ENCODE peak calls at places on chromosome 20, in five cellular contexts. N is IMR-90, V is sigmoid colon, Y is stomach, H is prostate gland. X is an unnamed sample.

GRCh38 chr20:62737971-62738881 is 29.6 kb downstream of the NTSR1 start:
- DNase-seq in N (no peak), V (no peak), Y (no peak), H (no peak), X (no peak)

GRCh38 chr20:59253325-59253724 is 47.1 kb upstream of the EDN3 start:
- DNase-seq in N (no peak), V (no peak), Y (no peak), H (no peak), X (no peak)

GRCh38 chr20:40688129-40689099 is 622 bp downstream of the MAFB start:
- DNase-seq in N (peak), V (no peak), Y (no peak), H (no peak), X (peak)

GRCh38 chr20:49872056-49872455 is 43.3 kb downstream of the SPATA2 start:
- DNase-seq in N (no peak), V (no peak), Y (no peak), H (no peak), X (no peak)

GRCh38 chr20:49729780-49730179 is 16.1 kb upstream of the B4GALT5 start:
- DNase-seq in N (peak), V (no peak), Y (no peak), H (no peak), X (no peak)

GRCh38 chr20:47397652-47398301 is 41.3 kb upstream of the ZMYND8 start:
- DNase-seq in N (no peak), V (no peak), Y (no peak), H (no peak), X (no peak)

GRCh38 chr20:23970049-23970448 is 18.5 kb downstream of the GGTLC1 start:
- DNase-seq in N (no peak), V (no peak), Y (no peak), H (no peak), X (no peak)

GRCh38 chr20:40207618-40208017 is 481.4 kb downstream of the MAFB start:
- DNase-seq in N (no peak), V (no peak), Y (no peak), H (no peak), X (no peak)

GRCh38 chr20:49281059-49281912 is 3.4 kb upstream of the ZNFX1 start:
- DNase-seq in N (no peak), V (no peak), Y (no peak), H (no peak), X (no peak)

GRCh38 chr20:63497946-63498935 is 642 bp downstream of the EEF1A2 start:
- DNase-seq in N (peak), V (peak), Y (peak), H (no peak), X (peak)

GRCh38 chr20:53736757-53737403 is 143.2 kb upstream of the ZNF217 start:
- DNase-seq in N (peak), V (no peak), Y (no peak), H (no peak), X (peak)

GRCh38 chr20:63706027-63706695 is 1.6 kb downstream of the ARFRP1 start:
- DNase-seq in N (no peak), V (peak), Y (no peak), H (no peak), X (no peak)

GRCh38 chr20:33832113-33832853 is 21.1 kb downstream of the CHMP4B start:
- DNase-seq in N (peak), V (no peak), Y (no peak), H (no peak), X (peak)

GRCh38 chr20:31494131-31494530 is 19.0 kb downstream of the REM1 start:
- DNase-seq in N (peak), V (no peak), Y (no peak), H (no peak), X (no peak)

GRCh38 chr20:41632896-41633295 is 14.7 kb upstream of the CHD6 start:
- DNase-seq in N (peak), V (no peak), Y (no peak), H (no peak), X (no peak)

GRCh38 chr20:61886721-61887658 is 178.7 kb downstream of the TAF4 start:
- DNase-seq in N (peak), V (no peak), Y (no peak), H (no peak), X (peak)

GRCh38 chr20:46970937-46971630 is 76.4 kb downstream of the EYA2 start:
- DNase-seq in N (peak), V (no peak), Y (no peak), H (no peak), X (no peak)

GRCh38 chr20:9912858-9913434 is 74.1 kb upstream of the PAK5 start:
- DNase-seq in N (peak), V (no peak), Y (peak), H (peak), X (peak)

GRCh38 chr20:13061381-13061780 is 52.6 kb downstream of the SPTLC3 start:
- DNase-seq in N (no peak), V (no peak), Y (no peak), H (no peak), X (no peak)

GRCh38 chr20:32674362-32674789 is 635 bp upstream of the C20orf203 start:
- DNase-seq in N (peak), V (no peak), Y (peak), H (peak), X (peak)

GRCh38 chr20:51815383-51816076 is 13.2 kb upstream of the SALL4 start:
- DNase-seq in N (no peak), V (no peak), Y (no peak), H (no peak), X (no peak)

GRCh38 chr20:34581341-34582189 is 23.0 kb downstream of the MAP1LC3A start:
- DNase-seq in N (peak), V (no peak), Y (no peak), H (no peak), X (no peak)

GRCh38 chr20:9354579-9354978 is 159.8 kb upstream of the LAMP5 start:
- DNase-seq in N (no peak), V (no peak), Y (no peak), H (no peak), X (no peak)

GRCh38 chr20:39716796-39717341 is 754.7 kb downstream of the DHX35 start:
- DNase-seq in N (no peak), V (no peak), Y (no peak), H (no peak), X (no peak)

GRCh38 chr20:24811020-24811419 is 138.0 kb upstream of the CST7 start:
- DNase-seq in N (no peak), V (no peak), Y (no peak), H (no peak), X (no peak)

GRCh38 chr20:63330940-63331339 is 30.2 kb downstream of the CHRNA4 start:
- DNase-seq in N (no peak), V (no peak), Y (no peak), H (no peak), X (peak)

GRCh38 chr20:48338717-48339116 is 489.1 kb downstream of the PREX1 start:
- DNase-seq in N (peak), V (no peak), Y (no peak), H (no peak), X (no peak)

GRCh38 chr20:59123011-59123676 is 40.5 kb upstream of the ZNF831 start:
- DNase-seq in N (no peak), V (no peak), Y (no peak), H (no peak), X (no peak)

GRCh38 chr20:43916073-43916874 is 1.6 kb downstream of the TOX2 start:
- DNase-seq in N (no peak), V (no peak), Y (no peak), H (no peak), X (no peak)

GRCh38 chr20:44087857-44088120 is 99.2 kb downstream of the JPH2 start:
- DNase-seq in N (no peak), V (peak), Y (no peak), H (no peak), X (no peak)

GRCh38 chr20:31936430-31936829 is 15.4 kb downstream of the PDRG1 start:
- DNase-seq in N (no peak), V (no peak), Y (no peak), H (no peak), X (no peak)

GRCh38 chr20:61608275-61609085 is 356.4 kb downstream of the CDH4 start:
- DNase-seq in N (peak), V (no peak), Y (no peak), H (no peak), X (peak)

GRCh38 chr20:24694727-24695528 is 225.5 kb downstream of the SYNDIG1 start:
- DNase-seq in N (no peak), V (peak), Y (peak), H (no peak), X (peak)

GRCh38 chr20:51019598-51020592 is 3.0 kb downstream of the KCNG1 start:
- DNase-seq in N (no peak), V (no peak), Y (no peak), H (no peak), X (no peak)

GRCh38 chr20:22654243-22654642 is 69.9 kb upstream of the FOXA2 start:
- DNase-seq in N (no peak), V (no peak), Y (no peak), H (no peak), X (no peak)
- TF ChIP-seq POLR2A in N (no peak), V (no peak), Y (no peak), H (no peak), X (no peak)

DNA sequence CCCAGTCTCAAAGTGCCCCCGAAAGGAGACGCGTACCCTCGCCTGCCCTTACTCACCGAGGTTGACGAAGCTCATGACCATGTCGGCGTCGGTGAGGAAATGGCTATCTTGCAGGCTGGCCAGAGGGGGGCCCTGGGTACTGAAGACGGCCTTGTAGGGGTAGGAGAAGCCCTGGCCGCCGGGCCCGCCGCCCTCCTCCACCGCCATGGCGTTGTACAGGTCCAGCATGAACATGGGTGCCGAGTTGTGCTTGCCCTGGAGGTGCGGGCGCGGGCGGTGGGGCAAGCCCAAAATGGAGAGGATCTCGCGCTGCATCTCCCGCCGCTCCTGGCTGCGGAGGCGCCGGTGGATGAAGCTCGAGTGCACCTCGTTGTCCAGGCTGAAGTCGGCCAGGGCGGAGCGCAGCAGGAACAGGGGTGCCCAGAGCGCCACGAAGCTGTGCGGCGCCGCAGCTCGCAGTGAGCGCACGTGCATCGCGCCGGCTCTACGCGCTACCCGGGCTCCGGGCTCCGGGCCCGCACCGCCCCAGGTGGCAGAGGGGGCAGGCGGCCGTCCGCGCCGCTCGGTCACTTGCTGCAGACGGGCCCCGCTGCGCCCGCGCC is 691 bp downstream of the BMP7 start:
- DNase-seq in N (no peak), V (no peak), Y (no peak), H (no peak), X (peak)
- H3K4me3 ChIP-seq in N (no peak), V (peak), Y (peak), H (peak), X (peak)

GRCh38 chr20:56607061-56607704 is 21.9 kb upstream of the TFAP2C start:
- DNase-seq in N (no peak), V (no peak), Y (no peak), H (no peak), X (no peak)

GRCh38 chr20:56608376-56608775 is 20.7 kb upstream of the TFAP2C start:
- DNase-seq in N (no peak), V (no peak), Y (no peak), H (no peak), X (no peak)

GRCh38 chr20:56605597-56605996 is 23.5 kb upstream of the TFAP2C start:
- DNase-seq in N (no peak), V (no peak), Y (no peak), H (no peak), X (no peak)

GRCh38 chr20:56604690-56605089 is 24.4 kb upstream of the TFAP2C start:
- DNase-seq in N (no peak), V (no peak), Y (no peak), H (no peak), X (no peak)

GRCh38 chr20:56606174-56606945 is 22.7 kb upstream of the TFAP2C start:
- DNase-seq in N (no peak), V (no peak), Y (peak), H (no peak), X (peak)
- H3K27ac ChIP-seq in N (no peak), V (no peak), Y (no peak), H (no peak), X (peak)

GRCh38 chr20:38612921-38613320 is 11.3 kb downstream of the ARHGAP40 start:
- DNase-seq in N (no peak), V (no peak), Y (no peak), H (no peak), X (peak)

GRCh38 chr20:38608188-38608587 is 6.6 kb downstream of the ARHGAP40 start:
- DNase-seq in N (no peak), V (no peak), Y (no peak), H (no peak), X (no peak)

GRCh38 chr20:38607351-38607750 is 5.7 kb downstream of the ARHGAP40 start:
- DNase-seq in N (no peak), V (no peak), Y (no peak), H (no peak), X (no peak)

GRCh38 chr20:38609828-38610227 is 8.2 kb downstream of the ARHGAP40 start:
- DNase-seq in N (no peak), V (no peak), Y (no peak), H (no peak), X (no peak)

GRCh38 chr20:38610521-38610920 is 8.9 kb downstream of the ARHGAP40 start:
- DNase-seq in N (peak), V (no peak), Y (no peak), H (no peak), X (no peak)
- TF ChIP-seq POLR2A in N (no peak), V (no peak), Y (no peak), H (no peak), X (no peak)

DNA sequence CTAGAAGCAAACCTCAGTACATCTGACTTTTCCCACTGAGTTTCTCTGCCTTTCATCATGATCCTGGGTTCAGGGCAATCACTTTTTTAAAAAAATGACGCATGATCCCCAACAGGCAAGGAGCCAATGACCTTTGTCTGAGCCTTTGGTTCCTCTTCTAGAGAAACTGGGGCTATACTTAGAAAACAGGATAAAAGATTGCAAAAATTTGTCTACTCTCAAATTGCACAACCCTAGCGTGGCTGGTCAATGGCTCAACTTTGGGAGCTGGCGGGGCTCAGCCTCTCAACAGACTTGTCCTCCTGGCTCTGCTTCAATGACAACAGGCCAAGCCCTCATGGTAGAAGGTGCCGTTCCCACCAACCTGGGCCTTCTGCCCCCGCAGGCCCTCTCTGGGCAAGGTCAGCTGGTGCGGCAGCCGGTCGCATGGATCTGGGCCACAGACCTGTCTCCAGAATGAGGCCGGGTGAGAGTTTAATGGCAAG is 48.7 kb downstream of the PDYN start:
- DNase-seq in N (no peak), V (peak), Y (peak), H (no peak), X (peak)
- H3K4me3 ChIP-seq in N (no peak), V (no peak), Y (no peak), H (no peak), X (no peak)

GRCh38 chr20:889110-889509 is 27.0 kb downstream of the ANGPT4 start:
- DNase-seq in N (no peak), V (no peak), Y (no peak), H (no peak), X (no peak)

GRCh38 chr20:889932-890463 is 26.1 kb downstream of the ANGPT4 start:
- DNase-seq in N (no peak), V (no peak), Y (no peak), H (no peak), X (peak)

GRCh38 chr20:888057-888456 is 28.1 kb downstream of the ANGPT4 start:
- DNase-seq in N (no peak), V (no peak), Y (no peak), H (no peak), X (no peak)

GRCh38 chr20:884983-885952 is 30.9 kb downstream of the ANGPT4 start:
- DNase-seq in N (peak), V (no peak), Y (no peak), H (peak), X (peak)

GRCh38 chr20:887137-887536 is 29.0 kb downstream of the ANGPT4 start:
- DNase-seq in N (no peak), V (no peak), Y (no peak), H (no peak), X (no peak)
- H3K27ac ChIP-seq in N (no peak), V (no peak), Y (no peak), H (no peak), X (no peak)

GRCh38 chr20:2798814-2799213 is 1.6 kb downstream of the CPXM1 start:
- DNase-seq in N (peak), V (no peak), Y (no peak), H (no peak), X (no peak)
- TF ChIP-seq POLR2A in N (no peak), V (no peak), Y (no peak), H (no peak), X (no peak)

DNA sequence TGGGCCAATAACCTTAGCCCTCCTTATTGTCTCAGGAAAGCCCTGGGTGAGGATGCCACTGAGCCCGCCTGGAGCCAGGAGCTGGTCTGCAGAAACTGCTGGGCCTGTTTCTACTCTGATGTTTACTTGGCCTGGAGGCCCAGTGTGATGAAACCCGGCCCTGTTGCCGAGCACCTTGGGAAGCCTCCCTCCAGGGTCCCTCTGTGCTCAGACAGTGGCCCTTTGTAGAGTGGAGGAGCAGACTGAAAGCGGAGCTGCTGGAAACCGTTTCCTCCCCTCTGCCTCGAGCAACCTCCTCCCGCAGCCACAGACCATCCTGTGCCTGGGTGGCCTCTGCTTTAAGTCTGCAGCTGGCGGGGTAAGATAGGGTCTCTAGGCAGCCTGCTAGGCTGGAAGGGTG is 84.1 kb upstream of the EPB41L1 start:
- DNase-seq in N (no peak), V (no peak), Y (no peak), H (no peak), X (no peak)
- H3K4me3 ChIP-seq in N (no peak), V (no peak), Y (no peak), H (no peak), X (no peak)

X was measured in thyroid gland.